ENCODE peak calls at places on chromosomes 5 and 9, in nine cellular contexts. I is uterus, F is spleen, O is ascending aorta, D is OCI-LY7, Q is right cardiac atrium, G is breast epithelium, M is ovary, B is prostate gland. P is an unnamed sample. For H3K9me3, the result is how much of the 10 kb centered on the place peaks cover.

GRCh38 chr9:36325081-36325828 is 67.0 kb upstream of the GNE start:
- DNase-seq in I (no peak), M (no peak), Q (peak), F (no peak), G (peak), O (peak), D (no peak), B (no peak), P (peak)

GRCh38 chr9:130433168-130433946 is 11.4 kb upstream of the ASS1 start:
- DNase-seq in F (no peak), Q (peak), I (no peak), D (no peak), B (no peak), O (no peak), G (no peak), M (peak), P (no peak)

GRCh38 chr9:79667716-79668458 is 96.1 kb downstream of the TLE4 start:
- DNase-seq in D (no peak), G (no peak), B (peak), F (no peak), I (no peak), Q (no peak), M (no peak), O (no peak), P (no peak)

GRCh38 chr9:31519826-31520225 is 864.6 kb upstream of the ACO1 start:
- DNase-seq in G (no peak), F (no peak), Q (no peak), O (no peak), I (no peak), D (no peak), B (no peak), M (no peak), P (no peak)

GRCh38 chr5:171367424-171368370 is 20.0 kb upstream of the NPM1 start:
- DNase-seq in I (no peak), M (no peak), Q (no peak), F (peak), D (no peak), B (no peak), G (no peak), O (no peak), P (no peak)

GRCh38 chr9:90770339-90770738 is 31.3 kb upstream of the SYK start:
- DNase-seq in B (no peak), O (no peak), G (no peak), D (peak), Q (no peak), I (no peak), F (no peak), M (no peak), P (peak)

GRCh38 chr5:72160959-72161358 is 53.7 kb downstream of the MAP1B start:
- DNase-seq in B (no peak), O (peak), D (no peak), I (no peak), Q (no peak), M (no peak), G (no peak), F (no peak), P (no peak)

GRCh38 chr5:50694027-50694590 is 27.7 kb downstream of the PARP8 start:
- DNase-seq in F (no peak), D (no peak), M (no peak), B (no peak), O (no peak), G (no peak), Q (no peak), I (no peak), P (no peak)

GRCh38 chr9:130305381-130305780 is 39.8 kb downstream of the HMCN2 start:
- DNase-seq in I (no peak), G (no peak), M (no peak), O (no peak), D (no peak), F (no peak), Q (peak), B (no peak), P (no peak)

GRCh38 chr9:111900081-111900805 is 3.6 kb downstream of the UGCG start:
- DNase-seq in M (no peak), D (no peak), G (no peak), Q (no peak), O (no peak), B (no peak), F (no peak), I (no peak), P (no peak)

GRCh38 chr9:130905902-130906726 is 9.5 kb upstream of the QRFP start:
- DNase-seq in D (no peak), M (no peak), F (no peak), B (no peak), Q (no peak), O (no peak), G (no peak), I (no peak), P (no peak)

GRCh38 chr5:88085462-88085861 is 183.2 kb downstream of the TMEM161B start:
- DNase-seq in F (no peak), B (no peak), Q (no peak), M (no peak), O (no peak), I (no peak), D (no peak), G (no peak), P (no peak)

GRCh38 chr5:137599479-137599878 is 100.4 kb upstream of the SPOCK1 start:
- DNase-seq in M (no peak), I (no peak), G (no peak), B (no peak), F (no peak), Q (no peak), D (no peak), O (no peak), P (no peak)

GRCh38 chr5:167561796-167562195 is 729.6 kb upstream of the WWC1 start:
- DNase-seq in I (no peak), F (no peak), B (no peak), O (no peak), Q (no peak), G (no peak), D (no peak), M (no peak), P (no peak)

GRCh38 chr9:133107245-133107722 is 13.8 kb downstream of the RALGDS start:
- DNase-seq in F (peak), B (no peak), Q (no peak), M (no peak), O (no peak), I (no peak), D (no peak), G (no peak), P (no peak)

GRCh38 chr5:151086905-151087360 is 6.1 kb upstream of the TNIP1 start:
- DNase-seq in I (no peak), Q (no peak), D (peak), M (no peak), G (no peak), B (no peak), O (no peak), F (peak), P (no peak)

GRCh38 chr5:170333161-170333909 is 35.8 kb upstream of the LCP2 start:
- DNase-seq in Q (no peak), M (no peak), O (no peak), D (no peak), F (peak), I (no peak), B (no peak), G (peak), P (no peak)

GRCh38 chr9:129349571-129349947 is 171.5 kb upstream of the IER5L start:
- DNase-seq in F (no peak), G (no peak), M (no peak), B (no peak), D (no peak), O (no peak), I (no peak), Q (no peak), P (no peak)

GRCh38 chr5:141513627-141514329 is 24.9 kb downstream of the PCDHGC5 start:
- DNase-seq in Q (peak), B (peak), M (peak), G (peak), I (peak), D (peak), F (peak), O (peak), P (peak)

GRCh38 chr5:172746725-172747124 is 24.3 kb downstream of the DUSP1 start:
- DNase-seq in G (no peak), O (no peak), I (no peak), M (no peak), B (no peak), F (no peak), D (no peak), Q (no peak), P (no peak)

GRCh38 chr9:98185611-98186171 is 6.7 kb downstream of the CORO2A start:
- DNase-seq in F (peak), G (no peak), M (no peak), I (no peak), O (no peak), D (no peak), B (no peak), Q (no peak), P (no peak)

GRCh38 chr5:54704341-54704740 is 186.8 kb downstream of the SNX18 start:
- DNase-seq in D (no peak), Q (no peak), I (no peak), G (no peak), M (no peak), B (no peak), F (no peak), O (no peak), P (no peak)

GRCh38 chr5:169183581-169183980 is 117.4 kb downstream of the SLIT3 start:
- DNase-seq in B (no peak), F (no peak), I (no peak), G (no peak), O (no peak), D (no peak), Q (no peak), M (no peak), P (no peak)

GRCh38 chr5:55480781-55481180 is 54.0 kb downstream of the PLPP1 start:
- DNase-seq in Q (no peak), O (no peak), G (no peak), M (no peak), I (no peak), F (no peak), B (no peak), D (no peak), P (no peak)

GRCh38 chr9:99109522-99109921 is 4.6 kb downstream of the TGFBR1 start:
- DNase-seq in F (no peak), G (no peak), M (no peak), D (no peak), Q (no peak), B (no peak), O (no peak), I (no peak), P (no peak)

GRCh38 chr9:12155731-12156130 is 537.5 kb upstream of the TYRP1 start:
- DNase-seq in F (no peak), O (no peak), B (no peak), Q (no peak), G (no peak), M (no peak), I (no peak), D (no peak), P (no peak)
- H3K9me3 ChIP-seq in F (under half), O (under half), B (under half), Q (under half), G (under half), M (under half), I (under half), D (under half), P (under half)

GRCh38 chr9:115680226-115680625 is 473.4 kb upstream of the PAPPA start:
- DNase-seq in D (no peak), F (no peak), I (no peak), B (no peak), O (no peak), G (no peak), Q (no peak), M (no peak), P (no peak)
- H3K27ac ChIP-seq in D (no peak), F (no peak), I (no peak), B (no peak), O (no peak), G (no peak), Q (no peak), M (no peak), P (no peak)

GRCh38 chr5:10493884-10494283 is 52.2 kb downstream of the ROPN1L start:
- DNase-seq in M (no peak), G (no peak), F (no peak), I (no peak), D (peak), Q (no peak), B (no peak), O (no peak), P (no peak)
- H3K9me3 ChIP-seq in M (under half), G (under half), F (under half), I (under half), D (under half), Q (under half), B (under half), O (under half), P (under half)

GRCh38 chr9:127928232-127929043 is 2.1 kb downstream of the PIP5KL1 start:
- DNase-seq in M (no peak), F (no peak), G (no peak), B (no peak), Q (no peak), D (no peak), I (no peak), O (no peak), P (no peak)

GRCh38 chr9:127930298-127931091 is at the start of gene PIP5KL1:
- DNase-seq in D (peak), I (peak), Q (peak), G (peak), B (peak), O (peak), M (peak), F (peak), P (peak)

GRCh38 chr9:127934248-127934647 is 3.4 kb downstream of the DPM2 start:
- DNase-seq in D (no peak), Q (peak), F (no peak), B (no peak), M (no peak), G (no peak), O (no peak), I (no peak), P (no peak)

GRCh38 chr9:127929044-127929979 is 1.3 kb downstream of the PIP5KL1 start:
- DNase-seq in D (no peak), F (no peak), B (no peak), I (no peak), M (no peak), Q (no peak), O (no peak), G (no peak), P (no peak)

GRCh38 chr9:127931092-127931881 is 710 bp upstream of the PIP5KL1 start:
- DNase-seq in O (no peak), B (no peak), G (no peak), D (no peak), M (no peak), I (no peak), Q (peak), F (no peak), P (peak)
- H3K27ac ChIP-seq in O (no peak), B (no peak), G (peak), D (no peak), M (no peak), I (no peak), Q (no peak), F (peak), P (no peak)

GRCh38 chr5:3994635-3995034 is 399.0 kb downstream of the IRX1 start:
- DNase-seq in B (no peak), F (no peak), O (no peak), I (no peak), Q (no peak), G (no peak), M (no peak), D (no peak), P (no peak)

GRCh38 chr5:3996871-3997410 is 401.3 kb downstream of the IRX1 start:
- DNase-seq in I (no peak), D (no peak), O (no peak), G (no peak), B (no peak), F (no peak), Q (no peak), M (no peak), P (no peak)

GRCh38 chr5:3999929-4000328 is 404.3 kb downstream of the IRX1 start:
- DNase-seq in I (no peak), Q (no peak), G (no peak), B (no peak), O (no peak), F (no peak), M (no peak), D (no peak), P (no peak)

GRCh38 chr5:3995954-3996619 is 400.5 kb downstream of the IRX1 start:
- DNase-seq in F (no peak), Q (no peak), M (no peak), O (no peak), B (no peak), G (no peak), I (no peak), D (no peak), P (no peak)

DNA sequence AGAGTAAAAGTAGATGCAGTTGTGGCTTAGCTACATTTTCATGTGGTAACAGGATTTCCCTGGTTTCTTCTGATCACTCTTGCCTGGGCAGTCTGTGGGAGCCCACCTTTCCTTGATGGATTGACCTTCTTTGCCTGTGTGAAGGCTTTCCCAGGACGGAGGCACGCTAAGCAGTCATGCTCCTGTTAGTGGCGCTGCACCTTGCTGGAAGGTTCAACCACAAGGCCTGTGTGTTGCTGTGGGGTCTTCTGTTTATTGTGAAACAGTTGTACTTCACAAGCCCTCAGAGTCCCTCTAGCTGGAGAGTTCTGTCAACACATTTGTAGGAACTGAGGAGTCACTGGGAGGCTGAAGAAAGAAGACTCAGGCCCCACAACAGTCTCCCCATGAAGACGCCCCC is 402.0 kb downstream of the IRX1 start:
- DNase-seq in Q (no peak), F (no peak), G (no peak), M (no peak), B (no peak), O (no peak), D (no peak), I (no peak), P (no peak)
- H3K9me3 ChIP-seq in Q (under half), F (under half), G (under half), M (under half), B (under half), O (under half), D (under half), I (under half), P (under half)

GRCh38 chr9:75231167-75231566 is 142.9 kb downstream of the OSTF1 start:
- DNase-seq in G (no peak), B (no peak), O (no peak), Q (no peak), I (no peak), D (no peak), F (no peak), M (no peak), P (no peak)

GRCh38 chr9:75228893-75229292 is 140.6 kb downstream of the OSTF1 start:
- DNase-seq in I (no peak), B (no peak), O (no peak), D (no peak), G (no peak), M (no peak), F (no peak), Q (no peak), P (no peak)

GRCh38 chr9:75229605-75230332 is 141.5 kb downstream of the OSTF1 start:
- DNase-seq in G (peak), M (no peak), I (no peak), F (no peak), Q (no peak), D (no peak), B (peak), O (peak), P (no peak)

GRCh38 chr9:75233011-75233410 is 144.7 kb downstream of the OSTF1 start:
- DNase-seq in B (no peak), D (no peak), M (no peak), Q (no peak), O (no peak), G (no peak), I (no peak), F (no peak), P (no peak)

GRCh38 chr9:75230469-75230868 is 142.2 kb downstream of the OSTF1 start:
- DNase-seq in B (no peak), Q (no peak), I (no peak), D (no peak), F (no peak), O (no peak), G (no peak), M (no peak), P (no peak)
- H3K27ac ChIP-seq in B (peak), Q (no peak), I (no peak), D (no peak), F (no peak), O (peak), G (peak), M (no peak), P (no peak)

GRCh38 chr5:179238628-179238970 is 106.7 kb downstream of the ADAMTS2 start:
- DNase-seq in M (no peak), Q (no peak), O (peak), F (no peak), G (no peak), B (no peak), D (no peak), I (peak), P (no peak)
- H3K9me3 ChIP-seq in M (under half), Q (under half), O (under half), F (under half), G (under half), B (under half), D (under half), I (under half), P (under half)

P was measured in Karpas-422.